ENCODE peak calls at places on chromosomes 6 and 20, in four cellular contexts. One of them, this sample, is unnamed.
A peak's percentile ranks its signal among the peaks of the same experiment; 100 is the strongest.

GRCh38 chr20:54151511-54152226 is 22.1 kb downstream of the CYP24A1 start:
- DNase-seq in HepG2: no peak
- DNase-seq in GM12878: no peak
- DNase-seq in A549: peak; percentile 92
- DNase-seq in this sample: no peak

GRCh38 chr20:49832632-49833327 is 20.2 kb downstream of the SLC9A8 start:
- DNase-seq in HepG2: peak; percentile 70
- DNase-seq in GM12878: no peak
- DNase-seq in A549: peak; percentile 52
- DNase-seq in this sample: peak; percentile 41

GRCh38 chr20:50724851-50725721 is 6.3 kb upstream of the PARD6B start:
- DNase-seq in HepG2: peak; percentile 54
- DNase-seq in GM12878: no peak
- DNase-seq in A549: peak; percentile 86
- DNase-seq in this sample: peak; percentile 32

GRCh38 chr6:146543940-146544661 is 468 bp downstream of the RAB32 start:
- DNase-seq in HepG2: peak; percentile 74
- DNase-seq in GM12878: no peak
- DNase-seq in A549: peak; percentile 54
- DNase-seq in this sample: peak; percentile 67

GRCh38 chr6:1613631-1614447 is 4.1 kb downstream of the FOXC1 start:
- DNase-seq in HepG2: no peak
- DNase-seq in GM12878: no peak
- DNase-seq in A549: no peak
- DNase-seq in this sample: peak; percentile 20

GRCh38 chr20:50149481-50150254 is 3.9 kb downstream of the PEDS1 start:
- DNase-seq in HepG2: no peak
- DNase-seq in GM12878: no peak
- DNase-seq in A549: no peak
- DNase-seq in this sample: no peak

GRCh38 chr20:3745686-3746173 is 13.2 kb downstream of the HSPA12B start:
- DNase-seq in HepG2: no peak
- DNase-seq in GM12878: no peak
- DNase-seq in A549: no peak
- DNase-seq in this sample: no peak

GRCh38 chr20:4848041-4848440 is 126.3 kb downstream of the PRND start:
- DNase-seq in HepG2: no peak
- DNase-seq in GM12878: no peak
- DNase-seq in A549: no peak
- DNase-seq in this sample: no peak

GRCh38 chr6:140185991-140186390 is 811.5 kb upstream of the CITED2 start:
- DNase-seq in HepG2: no peak
- DNase-seq in GM12878: no peak
- DNase-seq in A549: no peak
- DNase-seq in this sample: no peak

GRCh38 chr6:140051521-140052455 is 677.3 kb upstream of the CITED2 start:
- DNase-seq in HepG2: no peak
- DNase-seq in GM12878: no peak
- DNase-seq in A549: peak; percentile 16
- DNase-seq in this sample: no peak

GRCh38 chr20:23782366-23782983 is 31.7 kb upstream of the CST1 start:
- DNase-seq in HepG2: no peak
- DNase-seq in GM12878: no peak
- DNase-seq in A549: peak; percentile 48
- DNase-seq in this sample: peak; percentile 54

GRCh38 chr20:32278199-32278643 is 770 bp downstream of the KIF3B start:
- DNase-seq in HepG2: no peak
- DNase-seq in GM12878: peak; percentile 67
- DNase-seq in A549: no peak
- DNase-seq in this sample: peak; percentile 54

DNA sequence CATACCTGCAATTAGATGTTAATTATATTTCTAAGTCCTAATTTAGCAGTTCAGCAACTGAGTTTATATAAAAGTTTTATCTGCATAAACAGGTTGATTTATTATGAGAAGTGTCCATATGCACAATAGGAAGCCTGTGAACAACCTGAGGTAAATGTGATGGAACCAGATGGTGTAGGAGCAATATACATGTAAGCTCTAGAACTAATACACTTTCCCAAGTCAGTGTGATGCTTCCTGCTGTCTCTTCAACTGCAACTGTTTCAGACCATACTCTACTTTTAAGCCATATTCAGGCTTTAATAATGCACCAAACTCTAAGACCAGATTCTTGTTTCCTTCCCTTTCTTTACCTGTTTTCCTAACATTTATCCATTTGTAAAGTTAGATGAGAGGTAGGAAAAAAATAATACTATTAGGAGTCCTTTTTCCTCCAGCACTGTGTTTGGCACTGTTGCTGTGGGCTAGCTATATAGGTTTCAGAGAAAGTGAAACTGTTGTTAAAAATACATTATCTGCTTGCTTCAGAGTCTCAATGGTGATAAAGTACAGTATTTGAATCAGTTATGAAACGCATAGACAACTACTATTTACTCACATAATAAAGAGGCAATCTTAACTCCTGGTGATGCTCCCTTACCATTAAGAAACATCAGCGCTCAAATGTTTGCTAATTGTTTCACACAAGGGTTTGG is 1009.3 kb downstream of the GRIK2 start:
- DNase-seq in HepG2: no peak
- DNase-seq in GM12878: no peak
- DNase-seq in A549: no peak
- DNase-seq in this sample: no peak
- TF ChIP-seq POLR2A in HepG2: no peak
- TF ChIP-seq POLR2A in GM12878: no peak
- TF ChIP-seq POLR2A in A549: no peak
- TF ChIP-seq POLR2A in this sample: no peak

GRCh38 chr6:7203939-7204338 is 96.2 kb downstream of the RREB1 start:
- DNase-seq in HepG2: no peak
- DNase-seq in GM12878: no peak
- DNase-seq in A549: no peak
- DNase-seq in this sample: no peak

GRCh38 chr6:7200598-7201443 is 93.1 kb downstream of the RREB1 start:
- DNase-seq in HepG2: peak; percentile 89
- DNase-seq in GM12878: no peak
- DNase-seq in A549: no peak
- DNase-seq in this sample: no peak

GRCh38 chr6:7198833-7199800 is 91.4 kb downstream of the RREB1 start:
- DNase-seq in HepG2: no peak
- DNase-seq in GM12878: no peak
- DNase-seq in A549: no peak
- DNase-seq in this sample: no peak

GRCh38 chr6:7201732-7202541 is 94.2 kb downstream of the RREB1 start:
- DNase-seq in HepG2: no peak
- DNase-seq in GM12878: peak; percentile 82
- DNase-seq in A549: no peak
- DNase-seq in this sample: peak; percentile 96

GRCh38 chr6:7201444-7201731 is 93.6 kb downstream of the RREB1 start:
- DNase-seq in HepG2: no peak
- DNase-seq in GM12878: no peak
- DNase-seq in A549: no peak
- DNase-seq in this sample: no peak
- TF ChIP-seq MYC in HepG2: no peak
- TF ChIP-seq MYC in GM12878: no peak
- TF ChIP-seq MYC in A549: no peak
- TF ChIP-seq MYC in this sample: no peak

GRCh38 chr6:33745558-33745957 is 1.1 kb downstream of the IP6K3 start:
- DNase-seq in HepG2: peak; percentile 45
- DNase-seq in GM12878: no peak
- DNase-seq in A549: no peak
- DNase-seq in this sample: no peak

GRCh38 chr6:33744895-33745546 is 1.7 kb downstream of the IP6K3 start:
- DNase-seq in HepG2: no peak
- DNase-seq in GM12878: no peak
- DNase-seq in A549: no peak
- DNase-seq in this sample: no peak

GRCh38 chr6:33746651-33747100 is at the start of gene IP6K3:
- DNase-seq in HepG2: no peak
- DNase-seq in GM12878: no peak
- DNase-seq in A549: no peak
- DNase-seq in this sample: no peak

GRCh38 chr6:33747823-33748222 is 1.1 kb upstream of the IP6K3 start:
- DNase-seq in HepG2: no peak
- DNase-seq in GM12878: no peak
- DNase-seq in A549: no peak
- DNase-seq in this sample: no peak

GRCh38 chr6:33746036-33746600 is 587 bp downstream of the IP6K3 start:
- DNase-seq in HepG2: no peak
- DNase-seq in GM12878: no peak
- DNase-seq in A549: no peak
- DNase-seq in this sample: peak; percentile 41
- H3K4me3 ChIP-seq in HepG2: peak overlapping the region; percentile 19
- H3K4me3 ChIP-seq in GM12878: no peak overlapping the region
- H3K4me3 ChIP-seq in A549: no peak overlapping the region
- H3K4me3 ChIP-seq in this sample: no peak overlapping the region

GRCh38 chr20:20815711-20816455 is 103.4 kb upstream of the RALGAPA2 start:
- DNase-seq in HepG2: no peak
- DNase-seq in GM12878: no peak
- DNase-seq in A549: no peak
- DNase-seq in this sample: no peak
- TF ChIP-seq POLR2A in HepG2: no peak
- TF ChIP-seq POLR2A in GM12878: no peak
- TF ChIP-seq POLR2A in A549: no peak
- TF ChIP-seq POLR2A in this sample: no peak

GRCh38 chr20:58078741-58079522 is 149.5 kb downstream of the ANKRD60 start:
- DNase-seq in HepG2: no peak
- DNase-seq in GM12878: no peak
- DNase-seq in A549: no peak
- DNase-seq in this sample: no peak
- TF ChIP-seq MYC in HepG2: no peak
- TF ChIP-seq MYC in GM12878: no peak
- TF ChIP-seq MYC in A549: no peak
- TF ChIP-seq MYC in this sample: no peak

GRCh38 chr6:170292111-170292777 is 1.4 kb upstream of the DLL1 start:
- DNase-seq in HepG2: no peak
- DNase-seq in GM12878: no peak
- DNase-seq in A549: no peak
- DNase-seq in this sample: no peak

GRCh38 chr6:170290306-170291128 is at the start of gene DLL1:
- DNase-seq in HepG2: no peak
- DNase-seq in GM12878: no peak
- DNase-seq in A549: no peak
- DNase-seq in this sample: peak; percentile 84

GRCh38 chr6:170289971-170290305 is 940 bp downstream of the DLL1 start:
- DNase-seq in HepG2: no peak
- DNase-seq in GM12878: no peak
- DNase-seq in A549: no peak
- DNase-seq in this sample: no peak

GRCh38 chr6:170292778-170293164 is 1.9 kb upstream of the DLL1 start:
- DNase-seq in HepG2: no peak
- DNase-seq in GM12878: no peak
- DNase-seq in A549: peak; percentile 43
- DNase-seq in this sample: peak; percentile 70

DNA sequence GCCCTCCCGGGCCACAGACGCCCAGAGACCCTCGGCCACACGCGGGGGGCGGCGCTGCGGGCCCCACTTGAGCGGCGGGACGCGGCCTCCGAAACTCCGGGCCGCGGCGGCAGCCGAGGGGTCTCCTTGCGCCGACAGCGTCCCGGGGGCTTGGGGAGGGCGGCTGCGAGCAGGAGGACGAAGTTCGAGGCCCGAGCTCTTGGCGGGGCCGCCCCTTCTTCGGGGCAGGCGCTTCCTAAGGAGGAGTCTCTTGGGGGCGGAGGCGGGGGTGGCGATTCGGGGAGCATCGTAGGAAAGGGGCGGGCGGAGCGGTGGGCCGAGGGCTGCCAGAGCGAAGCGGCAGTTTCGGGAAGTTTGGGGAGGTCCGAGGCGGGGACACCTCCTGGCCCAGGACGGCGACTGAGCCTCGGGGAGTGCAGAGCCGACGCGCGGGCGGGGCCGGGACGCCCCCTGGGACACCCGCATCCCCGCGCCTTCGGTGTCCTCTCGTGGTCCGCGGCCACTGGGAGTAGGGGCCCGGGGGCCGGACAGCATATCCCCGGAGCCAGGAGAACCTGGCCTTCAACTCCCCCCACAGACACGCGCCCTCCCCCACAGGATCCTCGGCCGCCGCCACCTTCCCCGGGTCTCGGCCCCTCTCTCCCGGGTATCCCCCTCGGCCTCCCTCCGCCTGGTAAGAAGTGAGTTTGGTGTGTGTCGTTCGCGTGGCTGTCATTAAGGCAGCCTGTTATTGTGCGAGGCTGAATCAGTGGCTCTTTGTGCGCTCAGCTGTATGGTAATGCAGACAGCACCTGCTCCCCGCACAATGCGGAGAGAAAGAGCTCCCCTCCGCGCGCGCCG is 613 bp upstream of the DLL1 start:
- DNase-seq in HepG2: no peak
- DNase-seq in GM12878: no peak
- DNase-seq in A549: no peak
- DNase-seq in this sample: peak; percentile 94
- H3K4me3 ChIP-seq in HepG2: no peak overlapping the region
- H3K4me3 ChIP-seq in GM12878: peak overlapping the region; percentile 46
- H3K4me3 ChIP-seq in A549: peak overlapping the region; percentile 62
- H3K4me3 ChIP-seq in this sample: peak overlapping the region; percentile 67

DNA sequence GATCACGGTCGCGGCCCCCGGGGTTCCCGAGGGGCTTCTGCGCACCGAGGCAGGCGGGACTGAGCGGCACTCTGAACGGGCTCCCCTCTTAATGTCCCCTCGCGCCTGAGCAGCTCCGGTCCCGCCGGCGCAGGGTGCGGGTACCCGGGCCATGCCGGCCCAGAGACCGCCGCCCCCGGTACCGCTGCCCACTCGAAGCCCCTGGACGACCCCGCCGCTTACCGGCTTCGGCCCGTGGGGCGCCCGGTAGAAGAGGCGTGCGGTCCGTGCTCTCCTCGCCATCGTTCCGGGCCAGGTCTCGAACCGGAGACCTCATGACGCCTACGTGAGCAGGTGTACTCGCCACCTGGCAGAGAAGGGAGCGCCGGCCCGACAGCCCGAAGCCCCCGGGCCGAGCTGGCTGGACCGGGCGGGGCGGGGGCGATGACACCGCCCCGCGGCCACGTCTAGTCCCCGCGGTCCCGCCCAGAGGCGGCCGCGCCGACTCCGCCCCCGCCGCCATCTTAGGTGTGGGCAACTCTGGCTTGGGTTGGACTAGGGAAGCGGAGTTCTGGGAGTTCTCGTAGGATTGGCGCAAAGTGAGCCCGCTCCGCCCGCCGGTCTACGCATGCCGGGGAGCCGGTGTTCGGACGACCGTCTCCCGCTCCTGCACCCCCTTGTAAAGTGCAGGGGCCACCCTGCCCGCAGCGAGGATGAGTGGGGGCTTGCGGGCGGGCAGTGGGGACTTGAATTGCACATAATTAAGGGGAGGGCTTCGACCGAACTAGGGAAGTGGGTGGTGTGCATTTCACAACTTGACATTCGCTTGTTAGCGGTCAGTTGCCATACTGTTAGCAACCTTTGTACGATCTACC is at the start of gene SLC17A5:
- DNase-seq in HepG2: peak; percentile 91
- DNase-seq in GM12878: peak; percentile 57
- DNase-seq in A549: peak; percentile 89
- DNase-seq in this sample: peak; percentile 95
- TF ChIP-seq POLR2A in HepG2: peak; percentile 87
- TF ChIP-seq POLR2A in GM12878: peak; percentile 78
- TF ChIP-seq POLR2A in A549: peak; percentile 61
- TF ChIP-seq POLR2A in this sample: peak; percentile 58

GRCh38 chr6:169292340-169293124 is 38.9 kb upstream of the THBS2 start:
- DNase-seq in HepG2: peak; percentile 99
- DNase-seq in GM12878: no peak
- DNase-seq in A549: peak; percentile 91
- DNase-seq in this sample: peak; percentile 94
- TF ChIP-seq MYC in HepG2: peak; percentile 80
- TF ChIP-seq MYC in GM12878: no peak
- TF ChIP-seq MYC in A549: no peak
- TF ChIP-seq MYC in this sample: peak; percentile 23

GRCh38 chr6:27601668-27602254 is 128.9 kb upstream of the ZNF184 start:
- DNase-seq in HepG2: no peak
- DNase-seq in GM12878: no peak
- DNase-seq in A549: peak; percentile 86
- DNase-seq in this sample: peak; percentile 93
- H3K4me3 ChIP-seq in HepG2: no peak overlapping the region
- H3K4me3 ChIP-seq in GM12878: peak overlapping the region; percentile 57
- H3K4me3 ChIP-seq in A549: peak overlapping the region; percentile 69
- H3K4me3 ChIP-seq in this sample: peak overlapping the region; percentile 84